ENCODE peak calls at places on chromosome 22, in six cellular contexts. G is HCT116, Y is H1, A is K562, L is GM12878, Z is HepG2. D is an unnamed sample.

GRCh38 chr22:45430871-45431270 is 17.4 kb downstream of the RIBC2 start:
- DNase-seq in G (no peak), L (no peak), Z (no peak), A (no peak), Y (no peak), D (peak; percentile 7)

GRCh38 chr22:22167791-22168189 is 76.8 kb upstream of the VPREB1 start:
- DNase-seq in Y (no peak), A (no peak), L (peak; percentile 79), G (no peak), Z (no peak), D (no peak)

GRCh38 chr22:25159028-25159427 is 40.6 kb upstream of the CRYBB3 start:
- DNase-seq in A (no peak), Z (no peak), G (no peak), Y (no peak), L (no peak), D (no peak)

GRCh38 chr22:41722496-41722895 is 23.2 kb downstream of the MEI1 start:
- DNase-seq in G (no peak), A (no peak), Z (no peak), Y (no peak), L (no peak), D (no peak)

GRCh38 chr22:22440188-22440587 is 68.4 kb downstream of the ZNF280B start:
- DNase-seq in G (no peak), Y (no peak), A (no peak), L (no peak), Z (no peak), D (no peak)

GRCh38 chr22:20531404-20532181 is 24.2 kb downstream of the MED15 start:
- DNase-seq in L (no peak), Y (no peak), A (peak; percentile 74), Z (peak; percentile 39), G (peak; percentile 79), D (peak; percentile 78)

GRCh38 chr22:22787805-22788459 is 99.7 kb upstream of the IGLL5 start:
- DNase-seq in A (peak; percentile 100), L (no peak), Y (no peak), G (peak; percentile 44), Z (peak; percentile 30), D (peak; percentile 66)

GRCh38 chr22:17077255-17077654 is 7.5 kb upstream of the IL17RA start:
- DNase-seq in G (no peak), Z (no peak), Y (no peak), L (no peak), A (no peak), D (no peak)

GRCh38 chr22:30861131-30861530 is 107.4 kb downstream of the MORC2 start:
- DNase-seq in Z (no peak), A (no peak), G (no peak), Y (no peak), L (no peak), D (peak; percentile 48)

GRCh38 chr22:23431337-23432072 is 148.6 kb downstream of the IGLL1 start:
- DNase-seq in G (no peak), A (peak; percentile 52), L (no peak), Z (peak; percentile 11), Y (no peak), D (no peak)

GRCh38 chr22:36497910-36498669 is 8.8 kb downstream of the FOXRED2 start:
- DNase-seq in A (no peak), G (no peak), Y (no peak), Z (no peak), L (no peak), D (no peak)

GRCh38 chr22:21102659-21103267 is 57.0 kb downstream of the LRRC74B start:
- DNase-seq in Y (peak; percentile 80), A (peak; percentile 100), G (peak; percentile 71), Z (peak; percentile 73), L (no peak), D (peak; percentile 88)

GRCh38 chr22:44229331-44229730 is 48.6 kb downstream of the PARVG start:
- DNase-seq in Y (no peak), L (no peak), G (no peak), Z (no peak), A (no peak), D (no peak)

GRCh38 chr22:35981900-35982299 is 46.7 kb downstream of the RBFOX2 start:
- DNase-seq in A (no peak), Y (no peak), L (no peak), G (no peak), Z (no peak), D (no peak)

GRCh38 chr22:35604671-35605457 is 12.3 kb downstream of the MB start:
- DNase-seq in Z (no peak), L (no peak), Y (no peak), G (no peak), A (peak; percentile 19), D (peak; percentile 73)

GRCh38 chr22:22704156-22704946 is 59.9 kb downstream of the GGTLC2 start:
- DNase-seq in A (no peak), Z (no peak), L (no peak), G (no peak), Y (no peak), D (no peak)

GRCh38 chr22:42950281-42950680 is 64.7 kb downstream of the PACSIN2 start:
- DNase-seq in G (no peak), Y (no peak), L (no peak), Z (no peak), A (no peak), D (no peak)

GRCh38 chr22:44668190-44668885 is 33.7 kb upstream of the PRR5 start:
- DNase-seq in A (peak; percentile 79), L (no peak), Y (no peak), Z (no peak), G (no peak), D (peak; percentile 90)

GRCh38 chr22:19710769-19711106 is 3.6 kb upstream of the SEPTIN5 start:
- DNase-seq in Y (no peak), A (no peak), Z (no peak), G (no peak), L (no peak), D (no peak)

GRCh38 chr22:43000441-43001175 is 14.3 kb downstream of the PACSIN2 start:
- DNase-seq in A (no peak), Y (no peak), L (no peak), Z (no peak), G (no peak), D (no peak)

GRCh38 chr22:38799265-38800002 is 5.5 kb upstream of the DNAL4 start:
- DNase-seq in Z (no peak), Y (no peak), G (no peak), A (peak; percentile 26), L (no peak), D (no peak)
- TF ChIP-seq JUND in Z (no peak), Y (no peak), G (no peak), A (no peak), L (no peak), D (no peak)

DNA sequence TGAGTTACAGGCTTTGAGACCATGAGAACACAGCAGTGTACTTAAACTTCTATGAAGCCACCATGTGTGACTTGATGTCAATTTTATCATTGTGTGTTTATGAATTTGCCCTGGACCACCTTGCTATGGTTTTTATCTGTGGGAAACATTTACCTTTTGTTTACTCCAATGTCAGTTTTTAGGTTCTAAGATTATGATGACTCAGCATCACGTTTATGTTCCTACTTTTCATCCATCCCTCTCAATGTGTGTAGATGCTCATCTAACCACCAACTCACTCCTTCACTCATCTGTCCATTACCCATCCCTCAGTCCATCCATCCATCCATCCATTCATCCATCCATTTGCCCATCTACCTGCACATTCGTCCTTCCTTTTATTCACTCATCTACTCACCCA is 338.8 kb downstream of the MIAT start:
- DNase-seq in L (no peak), G (no peak), A (no peak), Y (no peak), Z (no peak), D (no peak)
- H3K4me1 ChIP-seq in L (no peaks in the 10 kb centered on the region), G (no peaks in the 10 kb centered on the region), A (no peaks in the 10 kb centered on the region), Y (no peaks in the 10 kb centered on the region), Z (no peaks in the 10 kb centered on the region), D (no peaks in the 10 kb centered on the region)

GRCh38 chr22:33082221-33082620 is 24.0 kb upstream of the SYN3 start:
- DNase-seq in L (no peak), Z (no peak), Y (no peak), G (no peak), A (no peak), D (no peak)
- TF ChIP-seq JUND in L (no peak), Z (no peak), Y (no peak), G (no peak), A (no peak), D (no peak)

DNA sequence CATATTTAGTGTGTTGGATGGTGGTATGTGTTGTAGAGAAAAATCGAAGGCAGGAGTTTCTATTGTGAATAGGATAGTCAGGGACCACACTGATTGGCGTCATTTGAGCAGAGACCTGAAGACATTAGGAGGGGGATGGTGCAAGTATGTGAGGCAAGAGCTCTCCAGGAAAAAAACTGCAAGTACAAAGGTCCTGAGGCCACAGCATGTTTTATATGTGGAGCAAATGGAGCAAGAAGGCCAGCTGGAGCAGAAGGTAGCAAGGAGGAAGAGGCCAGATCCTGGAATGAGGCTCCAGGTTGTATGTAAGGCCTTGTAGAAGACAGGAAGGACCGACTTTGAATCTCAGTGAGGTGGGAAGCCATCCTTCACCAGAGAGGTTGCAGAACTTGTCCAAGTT is 14.2 kb upstream of the MICALL1 start:
- DNase-seq in L (no peak), A (no peak), Y (no peak), Z (no peak), G (no peak), D (no peak)
- H3K4me1 ChIP-seq in L (peaks cover 10% of the 10 kb centered on the region), A (peaks cover 15% of the 10 kb centered on the region), Y (peaks cover 15% of the 10 kb centered on the region), Z (peaks cover 52% of the 10 kb centered on the region), G (peaks cover 46% of the 10 kb centered on the region), D (no peaks in the 10 kb centered on the region)

DNA sequence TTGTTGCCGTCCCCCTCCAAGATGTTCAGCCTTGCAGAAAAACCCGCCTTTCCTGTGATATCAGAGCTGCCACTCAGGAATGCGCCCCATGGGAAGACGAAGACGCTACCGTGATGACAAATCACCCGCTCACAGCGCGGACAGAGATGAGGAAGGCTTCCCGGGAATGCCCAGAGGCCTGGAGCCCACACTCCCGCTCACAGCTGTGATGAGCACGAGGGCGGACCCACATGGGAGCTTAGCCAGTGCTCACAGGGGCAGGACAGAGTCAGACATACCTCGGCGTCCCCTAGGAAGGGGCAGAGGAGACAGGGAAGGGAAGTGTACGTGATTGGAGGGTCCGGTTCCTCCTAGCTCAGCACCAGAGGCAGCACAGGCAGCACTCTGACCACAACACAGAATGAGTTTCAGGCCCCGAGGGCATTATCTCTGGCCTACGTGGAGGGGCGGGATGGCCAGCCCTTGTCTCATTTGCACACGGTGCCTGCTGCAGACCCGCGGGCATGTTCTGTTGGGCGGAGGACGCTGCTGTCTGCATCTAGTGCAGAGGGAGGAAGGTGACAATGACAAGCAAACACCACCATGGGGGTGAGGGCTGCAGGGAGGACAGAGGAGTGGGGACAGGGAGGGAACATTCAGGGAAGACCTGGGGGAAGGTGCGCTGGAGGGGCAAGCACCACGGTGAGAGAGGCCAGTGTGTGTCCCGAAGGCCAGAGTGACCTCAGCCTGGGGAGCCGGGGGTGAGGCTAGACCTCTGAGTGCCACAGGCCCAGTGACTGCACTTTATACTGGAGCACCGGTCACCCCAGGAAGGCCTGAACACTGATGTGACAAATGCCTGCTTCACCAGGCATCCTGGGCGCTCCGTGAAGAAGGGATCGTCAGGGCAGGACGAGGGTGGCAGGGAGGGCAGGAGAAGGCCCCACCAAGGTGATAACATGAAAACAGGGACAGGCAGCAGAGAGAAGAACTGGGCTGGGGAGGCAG is 79.6 kb downstream of the CELSR1 start:
- DNase-seq in Z (no peak), Y (no peak), G (no peak), L (no peak), A (no peak), D (peak; percentile 52)
- TF ChIP-seq JUND in Z (no peak), Y (no peak), G (peak; percentile 13), L (no peak), A (no peak), D (no peak)

GRCh38 chr22:39147335-39148023 is 5.0 kb downstream of the CBX7 start:
- DNase-seq in Y (no peak), L (no peak), Z (no peak), G (no peak), A (no peak), D (no peak)
- H3K4me1 ChIP-seq in Y (peaks cover 29% of the 10 kb centered on the region), L (peaks cover 49% of the 10 kb centered on the region), Z (peaks cover 59% of the 10 kb centered on the region), G (peaks cover 31% of the 10 kb centered on the region), A (peaks cover 7% of the 10 kb centered on the region), D (no peaks in the 10 kb centered on the region)

D was measured in SK-N-SH.